ENCODE peak calls at places on chromosomes 4 and X, in nine cellular contexts. I is upper lobe of right lung; N is CD8-positive, alpha-beta memory T cell; V is hepatocyte; R is psoas muscle; Z is cardiac muscle cell; K is sigmoid colon; G is CD8-positive, alpha-beta T cell; Y is effector memory CD4-positive, alpha-beta T cell. W is an unnamed sample.
A peak's percentile ranks its signal among the peaks of the same experiment; 100 is the strongest.

GRCh38 chr4:81049310-81049709 is 18.8 kb downstream of the BMP3 start:
- DNase-seq in G (no peak), I (no peak), N (no peak), Y (no peak), K (no peak), V (no peak), Z (peak; percentile 56), R (no peak), W (no peak)

GRCh38 chrX:1449581-1450149 is 3.0 kb downstream of the ASMTL start:
- DNase-seq in N (peak; percentile 7), R (no peak), G (no peak), K (no peak), I (no peak), Y (no peak), V (no peak), Z (no peak), W (peak; percentile 1)

GRCh38 chrX:112211459-112211858 is 128.9 kb upstream of the TRPC5 start:
- DNase-seq in I (no peak), K (no peak), R (no peak), V (no peak), Z (no peak), G (no peak), Y (no peak), N (no peak), W (no peak)

GRCh38 chr4:38983756-38984647 is 48.2 kb downstream of the TMEM156 start:
- DNase-seq in I (no peak), K (no peak), Z (no peak), R (no peak), Y (no peak), N (no peak), G (no peak), V (no peak), W (no peak)

GRCh38 chrX:109312757-109313156 is 169.1 kb downstream of the GUCY2F start:
- DNase-seq in I (no peak), Z (no peak), N (no peak), R (no peak), G (no peak), Y (no peak), V (no peak), K (no peak), W (no peak)

GRCh38 chr4:94332983-94333590 is 9.5 kb downstream of the HPGDS start:
- DNase-seq in N (no peak), G (no peak), Z (peak; percentile 36), Y (no peak), K (no peak), I (no peak), V (peak; percentile 23), R (no peak), W (no peak)

GRCh38 chr4:154471924-154472323 is 19.7 kb downstream of the DCHS2 start:
- DNase-seq in I (no peak), K (peak; percentile 70), Z (no peak), G (no peak), Y (no peak), N (no peak), R (no peak), V (peak; percentile 16), W (no peak)

GRCh38 chr4:151199496-151200190 is 77.3 kb upstream of the PRSS48 start:
- DNase-seq in R (no peak), Z (no peak), Y (no peak), G (no peak), K (no peak), I (no peak), V (no peak), N (no peak), W (no peak)

GRCh38 chr4:17064959-17065358 is 166.5 kb upstream of the LDB2 start:
- DNase-seq in I (no peak), R (no peak), G (no peak), V (no peak), Y (no peak), Z (no peak), K (no peak), N (no peak), W (no peak)

GRCh38 chrX:65522739-65523372 is 11.7 kb downstream of the LAS1L start:
- DNase-seq in I (no peak), K (no peak), Y (no peak), V (no peak), N (no peak), G (no peak), R (no peak), Z (no peak), W (no peak)

GRCh38 chr4:83389037-83389755 is 54.5 kb upstream of the HPSE start:
- DNase-seq in R (no peak), N (no peak), G (no peak), K (no peak), Y (no peak), I (no peak), Z (no peak), V (no peak), W (no peak)

GRCh38 chrX:123685273-123685672 is 47.6 kb downstream of the THOC2 start:
- DNase-seq in G (no peak), N (no peak), K (no peak), I (no peak), Y (no peak), R (no peak), Z (no peak), V (no peak), W (no peak)

GRCh38 chrX:10574663-10575062 is 45.7 kb downstream of the MID1 start:
- DNase-seq in K (no peak), I (no peak), V (no peak), N (no peak), Y (no peak), Z (no peak), R (no peak), G (no peak), W (no peak)

GRCh38 chr4:108465886-108466491 is 154.4 kb upstream of the RPL34 start:
- DNase-seq in Y (no peak), N (no peak), I (no peak), R (no peak), G (no peak), K (no peak), V (no peak), Z (no peak), W (no peak)

GRCh38 chrX:20116087-20116574 is 576 bp downstream of the MAP7D2 start:
- DNase-seq in K (no peak), Y (no peak), I (no peak), G (no peak), N (no peak), V (no peak), R (no peak), Z (no peak), W (no peak)
- H3K4me3 ChIP-seq in K (peak overlapping the region; percentile 38), Y (no peak overlapping the region), I (peak overlapping the region; percentile 16), G (no peak overlapping the region), N (no peak overlapping the region), V (no peak overlapping the region), R (peak overlapping the region; percentile 53), Z (peak overlapping the region; percentile 20), W (peak overlapping the region; percentile 41)

DNA sequence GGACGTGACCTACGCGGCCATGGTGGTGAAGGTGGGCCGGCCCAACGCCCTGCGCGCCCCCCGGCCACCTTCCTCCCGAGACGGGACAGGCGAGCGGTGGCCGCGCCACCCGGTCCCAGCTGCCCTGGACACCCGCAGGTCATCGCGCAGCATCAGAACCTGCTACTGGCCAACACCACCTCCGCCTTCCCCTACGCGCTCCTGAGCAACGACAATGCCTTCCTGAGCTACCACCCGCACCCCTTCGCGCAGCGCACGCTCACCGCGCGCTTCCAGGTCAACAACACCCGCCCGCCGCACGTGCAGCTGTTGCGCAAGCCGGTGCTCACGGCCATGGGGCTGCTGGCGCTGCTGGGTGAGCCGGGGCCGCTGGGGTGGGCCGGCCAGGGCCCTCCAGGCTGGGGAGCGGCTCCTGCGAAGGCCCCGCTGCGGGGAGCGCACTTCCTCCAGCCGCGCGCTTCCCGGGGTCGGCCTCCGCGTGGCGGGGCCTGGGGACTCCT is 9.0 kb upstream of the SLC26A1 start:
- DNase-seq in G (no peak), R (peak; percentile 72), K (no peak), I (peak; percentile 82), Z (no peak), V (peak; percentile 82), N (no peak), Y (no peak), W (no peak)
- H3K4me3 ChIP-seq in G (no peak overlapping the region), R (peak overlapping the region; percentile 38), K (no peak overlapping the region), I (no peak overlapping the region), Z (no peak overlapping the region), V (no peak overlapping the region), N (no peak overlapping the region), Y (no peak overlapping the region), W (peak overlapping the region; percentile 4)

GRCh38 chrX:101079736-101080135 is 1.1 kb downstream of the TMEM35A start:
- DNase-seq in N (no peak), V (no peak), G (no peak), K (no peak), Z (peak; percentile 12), R (no peak), I (no peak), Y (no peak), W (no peak)

GRCh38 chrX:101078716-101079115 is at the start of gene TMEM35A:
- DNase-seq in R (no peak), G (no peak), I (no peak), Z (peak; percentile 53), K (no peak), V (peak; percentile 26), Y (no peak), N (no peak), W (no peak)

GRCh38 chrX:101081257-101081656 is 2.6 kb downstream of the TMEM35A start:
- DNase-seq in N (no peak), I (no peak), Y (no peak), G (no peak), R (no peak), K (no peak), Z (no peak), V (no peak), W (no peak)

GRCh38 chrX:101079223-101079622 is 544 bp downstream of the TMEM35A start:
- DNase-seq in R (no peak), G (no peak), Z (no peak), V (no peak), K (no peak), Y (no peak), N (no peak), I (no peak), W (no peak)

GRCh38 chrX:101080326-101080725 is 1.6 kb downstream of the TMEM35A start:
- DNase-seq in K (no peak), Y (no peak), N (no peak), V (no peak), Z (no peak), R (no peak), G (no peak), I (no peak), W (no peak)
- H3K4me3 ChIP-seq in K (peak overlapping the region; percentile 60), Y (no peak overlapping the region), N (no peak overlapping the region), V (no peak overlapping the region), Z (no peak overlapping the region), R (no peak overlapping the region), G (no peak overlapping the region), I (no peak overlapping the region), W (no peak overlapping the region)

GRCh38 chrX:103061486-103061885 is 2.5 kb downstream of the BEX1 start:
- DNase-seq in N (no peak), I (no peak), Y (no peak), G (no peak), R (no peak), V (no peak), Z (no peak), K (no peak), W (no peak)

GRCh38 chrX:103066606-103067005 is 2.6 kb upstream of the BEX1 start:
- DNase-seq in K (no peak), Y (no peak), G (no peak), N (no peak), I (no peak), Z (no peak), V (no peak), R (no peak), W (no peak)

GRCh38 chrX:103063918-103064434 is at the start of gene BEX1:
- DNase-seq in V (peak; percentile 81), N (no peak), R (peak; percentile 51), K (peak; percentile 72), G (no peak), I (peak; percentile 63), Z (peak; percentile 74), Y (no peak), W (no peak)

GRCh38 chrX:103063191-103063845 is 653 bp downstream of the BEX1 start:
- DNase-seq in Y (no peak), G (no peak), K (no peak), Z (peak; percentile 61), N (no peak), R (no peak), V (peak; percentile 58), I (no peak), W (no peak)
- H3K4me3 ChIP-seq in Y (no peak overlapping the region), G (no peak overlapping the region), K (peak overlapping the region; percentile 27), Z (peak overlapping the region; percentile 63), N (no peak overlapping the region), R (peak overlapping the region; percentile 15), V (peak overlapping the region; percentile 20), I (peak overlapping the region; percentile 25), W (peak overlapping the region; percentile 30)

W was measured in suprapubic skin.